ENCODE peak calls at places on chromosomes 3 and 15, in seven cellular contexts. C is left cardiac atrium; B is hepatocyte; P is activated CD8-positive, alpha-beta memory T cell treated with anti-CD3 and anti-CD28 coated beads for 24 hours; E is stimulated activated CD4-positive, alpha-beta T cell treated with anti-CD3 and anti-CD28 coated beads, Interleukin-4, amount 100 ng/mL, for 1 hour; I is progenitor cell of endocrine pancreas; K is NCI-H774. S is an unnamed sample.

GRCh38 chr3:40189118-40189517 is 120.4 kb upstream of the EIF1B start:
- DNase-seq in C (no peak), B (no peak), P (no peak), E (no peak), I (no peak), K (no peak), S (no peak)

GRCh38 chr3:3201584-3201983 is 22.1 kb upstream of the CRBN start:
- DNase-seq in C (no peak), B (no peak), P (no peak), E (no peak), I (no peak), K (no peak), S (no peak)

GRCh38 chr3:172939651-172940293 is 189.2 kb downstream of the ECT2 start:
- DNase-seq in C (peak; percentile 21), B (no peak), P (no peak), E (no peak), I (no peak), K (no peak), S (no peak)

GRCh38 chr3:194680888-194681615 is 4.6 kb upstream of the FAM43A start:
- DNase-seq in C (no peak), B (no peak), P (no peak), E (no peak), I (no peak), K (no peak), S (no peak)

GRCh38 chr3:14141144-14141543 is 16.3 kb downstream of the TMEM43 start:
- DNase-seq in C (no peak), B (no peak), P (no peak), E (no peak), I (no peak), K (peak; percentile 11), S (no peak)

GRCh38 chr3:182925330-182925943 is 54.9 kb downstream of the DCUN1D1 start:
- DNase-seq in C (peak; percentile 54), B (no peak), P (no peak), E (no peak), I (no peak), K (no peak), S (no peak)

GRCh38 chr3:146164071-146164470 is 3.1 kb upstream of the PLOD2 start:
- DNase-seq in C (no peak), B (no peak), P (no peak), E (no peak), I (no peak), K (no peak), S (no peak)

GRCh38 chr15:95825198-95825597 is 505.3 kb upstream of the NR2F2 start:
- DNase-seq in C (no peak), B (no peak), P (no peak), E (no peak), I (no peak), K (no peak), S (no peak)

GRCh38 chr3:169354774-169355501 is 308.6 kb downstream of the MECOM start:
- DNase-seq in C (no peak), B (no peak), P (no peak), E (no peak), I (no peak), K (peak; percentile 93), S (peak; percentile 85)

GRCh38 chr3:36494461-36495109 is 114.3 kb downstream of the STAC start:
- DNase-seq in C (no peak), B (peak; percentile 12), P (no peak), E (no peak), I (no peak), K (no peak), S (no peak)

GRCh38 chr15:95799286-95800187 is 531.0 kb upstream of the NR2F2 start:
- DNase-seq in C (no peak), B (peak; percentile 24), P (no peak), E (no peak), I (no peak), K (no peak), S (no peak)

GRCh38 chr3:84965141-84965540 is 6.4 kb downstream of the CADM2 start:
- DNase-seq in C (no peak), B (no peak), P (no peak), E (no peak), I (peak; percentile 25), K (no peak), S (peak; percentile 77)

GRCh38 chr3:188578579-188579363 is 424.8 kb downstream of the LPP start:
- DNase-seq in C (peak; percentile 71), B (no peak), P (no peak), E (no peak), I (no peak), K (no peak), S (peak; percentile 21)

GRCh38 chr3:119302697-119303630 is 8.8 kb downstream of the ARHGAP31 start:
- DNase-seq in C (no peak), B (no peak), P (no peak), E (no peak), I (no peak), K (no peak), S (no peak)

GRCh38 chr15:47351501-47351900 is 365.8 kb upstream of the SEMA6D start:
- DNase-seq in C (no peak), B (no peak), P (no peak), E (no peak), I (no peak), K (no peak), S (no peak)

GRCh38 chr15:64909546-64909945 is 2.2 kb upstream of the ANKDD1A start:
- DNase-seq in C (no peak), B (no peak), P (no peak), E (no peak), I (no peak), K (no peak), S (no peak)

GRCh38 chr15:64046347-64047153 is at the start of gene DAPK2:
- DNase-seq in C (peak; percentile 79), B (peak; percentile 91), P (peak; percentile 91), E (peak; percentile 68), I (peak; percentile 66), K (peak; percentile 49), S (peak; percentile 80)

GRCh38 chr3:69323941-69324340 is 61.9 kb downstream of the FRMD4B start:
- DNase-seq in C (no peak), B (no peak), P (no peak), E (no peak), I (no peak), K (no peak), S (no peak)

GRCh38 chr15:81197255-81197630 is 564 bp downstream of the IL16 start:
- DNase-seq in C (no peak), B (no peak), P (no peak), E (no peak), I (no peak), K (no peak), S (no peak)

GRCh38 chr15:49265911-49266310 is 95.9 kb downstream of the GALK2 start:
- DNase-seq in C (no peak), B (no peak), P (no peak), E (no peak), I (no peak), K (no peak), S (no peak)

GRCh38 chr3:168981396-168981795 is 682.1 kb downstream of the MECOM start:
- DNase-seq in C (no peak), B (no peak), P (no peak), E (no peak), I (no peak), K (no peak), S (no peak)

GRCh38 chr3:12750223-12750622 is 8.8 kb downstream of the TMEM40 start:
- DNase-seq in C (peak; percentile 48), B (no peak), P (no peak), E (no peak), I (no peak), K (peak; percentile 7), S (no peak)

GRCh38 chr3:151707216-151707615 is 26.5 kb upstream of the AADACL2 start:
- DNase-seq in C (no peak), B (no peak), P (no peak), E (no peak), I (no peak), K (no peak), S (no peak)

GRCh38 chr3:149340310-149340933 is 7.0 kb upstream of the TM4SF18 start:
- DNase-seq in C (peak; percentile 32), B (no peak), P (no peak), E (no peak), I (no peak), K (peak; percentile 92), S (no peak)

GRCh38 chr3:177995733-177996085 is 540.5 kb upstream of the KCNMB2 start:
- DNase-seq in C (no peak), B (no peak), P (no peak), E (no peak), I (no peak), K (no peak), S (no peak)

GRCh38 chr15:71743861-71744382 is 66.4 kb upstream of the NR2E3 start:
- DNase-seq in C (peak; percentile 71), B (peak; percentile 79), P (peak; percentile 75), E (peak; percentile 66), I (peak; percentile 34), K (peak; percentile 35), S (peak; percentile 70)

GRCh38 chr3:72127843-72128242 is 342.9 kb upstream of the PROK2 start:
- DNase-seq in C (no peak), B (no peak), P (no peak), E (no peak), I (no peak), K (no peak), S (no peak)

GRCh38 chr3:6439824-6440223 is 421.1 kb upstream of the GRM7 start:
- DNase-seq in C (no peak), B (no peak), P (no peak), E (no peak), I (no peak), K (no peak), S (no peak)

GRCh38 chr3:186493507-186493906 is 50.7 kb downstream of the CRYGS start:
- DNase-seq in C (no peak), B (no peak), P (no peak), E (no peak), I (no peak), K (no peak), S (no peak)

GRCh38 chr3:162338514-162338913 is 841.9 kb downstream of the OTOL1 start:
- DNase-seq in C (no peak), B (no peak), P (no peak), E (no peak), I (no peak), K (no peak), S (no peak)

GRCh38 chr3:59248976-59249375 is 199.2 kb upstream of the CFAP20DC start:
- DNase-seq in C (no peak), B (no peak), P (no peak), E (no peak), I (no peak), K (no peak), S (no peak)

GRCh38 chr3:42605550-42606173 is 5.2 kb downstream of the NKTR start:
- DNase-seq in C (no peak), B (no peak), P (no peak), E (no peak), I (no peak), K (no peak), S (no peak)

GRCh38 chr3:177300039-177300833 is 103.0 kb upstream of the TBL1XR1 start:
- DNase-seq in C (no peak), B (peak; percentile 81), P (peak; percentile 24), E (no peak), I (no peak), K (peak; percentile 51), S (no peak)

GRCh38 chr15:65412556-65412955 is 10.2 kb downstream of the IGDCC4 start:
- DNase-seq in C (no peak), B (no peak), P (no peak), E (no peak), I (no peak), K (no peak), S (no peak)

GRCh38 chr15:79156704-79157375 is 66.3 kb upstream of the RASGRF1 start:
- DNase-seq in C (no peak), B (no peak), P (no peak), E (no peak), I (no peak), K (no peak), S (no peak)

GRCh38 chr3:46395210-46395661 is 11.6 kb downstream of the CCR5AS start:
- DNase-seq in C (no peak), B (peak; percentile 27), P (no peak), E (no peak), I (no peak), K (no peak), S (no peak)

GRCh38 chr3:26308454-26308853 is 314.1 kb upstream of the LRRC3B start:
- DNase-seq in C (no peak), B (no peak), P (no peak), E (no peak), I (no peak), K (no peak), S (no peak)